ENCODE peak calls at places on chromosome 14, in ten cellular contexts. D, V, H, U, Q, A, G, N, J and E are unnamed samples.

GRCh38 chr14:53001787-53002378 is 51.0 kb upstream of the FERMT2 start:
- DNase-seq in D (no peak), V (no peak), H (no peak), U (no peak), Q (no peak), A (no peak), G (no peak), N (no peak), J (no peak), E (no peak)

GRCh38 chr14:79767278-79767677 is 444.0 kb downstream of the DIO2 start:
- DNase-seq in D (no peak), V (no peak), H (no peak), U (no peak), Q (no peak), A (no peak), G (no peak), N (no peak), J (no peak), E (no peak)

GRCh38 chr14:49615776-49616175 is 4.7 kb downstream of the RPL36AL start:
- DNase-seq in D (no peak), V (no peak), H (no peak), U (no peak), Q (no peak), A (no peak), G (no peak), N (no peak), J (no peak), E (no peak)

GRCh38 chr14:61461808-61462275 is 140.5 kb downstream of the PRKCH start:
- DNase-seq in D (no peak), V (peak; percentile 44), H (peak; percentile 43), U (no peak), Q (peak; percentile 87), A (no peak), G (peak; percentile 56), N (peak; percentile 60), J (no peak), E (no peak)

GRCh38 chr14:96252323-96253052 is 3.5 kb upstream of the BDKRB1 start:
- DNase-seq in D (no peak), V (peak; percentile 7), H (peak; percentile 53), U (no peak), Q (no peak), A (no peak), G (no peak), N (no peak), J (no peak), E (no peak)

GRCh38 chr14:104600141-104600643 is 4.4 kb downstream of the TMEM179 start:
- DNase-seq in D (no peak), V (no peak), H (no peak), U (no peak), Q (no peak), A (no peak), G (no peak), N (no peak), J (no peak), E (no peak)

GRCh38 chr14:44935155-44935554 is 26.6 kb downstream of the KLHL28 start:
- DNase-seq in D (no peak), V (no peak), H (no peak), U (no peak), Q (no peak), A (no peak), G (no peak), N (no peak), J (no peak), E (no peak)

GRCh38 chr14:71478542-71478941 is 453.7 kb upstream of the RGS6 start:
- DNase-seq in D (no peak), V (no peak), H (no peak), U (no peak), Q (no peak), A (no peak), G (no peak), N (no peak), J (no peak), E (no peak)

GRCh38 chr14:99682809-99683618 is 1.1 kb upstream of the CYP46A1 start:
- DNase-seq in D (peak; percentile 15), V (peak; percentile 52), H (peak; percentile 90), U (peak; percentile 92), Q (peak; percentile 89), A (peak; percentile 45), G (peak; percentile 75), N (peak; percentile 62), J (peak; percentile 75), E (peak; percentile 88)

GRCh38 chr14:68574906-68575305 is 218.0 kb downstream of the ZFP36L1 start:
- DNase-seq in D (no peak), V (no peak), H (no peak), U (no peak), Q (no peak), A (no peak), G (no peak), N (no peak), J (no peak), E (no peak)

GRCh38 chr14:94110552-94111181 is at the start of gene IFI27:
- DNase-seq in D (peak; percentile 78), V (no peak), H (peak; percentile 87), U (no peak), Q (no peak), A (no peak), G (peak; percentile 56), N (no peak), J (no peak), E (no peak)